ENCODE peak calls at places on chromosome 22, in four cellular contexts. One of them, this sample, is unnamed.

GRCh38 chr22:33883961-33884808 is 36.1 kb downstream of the LARGE1 start:
- DNase-seq in GM12878: no peak
- DNase-seq in K562: no peak
- DNase-seq in HepG2: peak; percentile 15
- DNase-seq in this sample: no peak

GRCh38 chr22:46360891-46361290 is 25.4 kb downstream of the TRMU start:
- DNase-seq in GM12878: no peak
- DNase-seq in K562: no peak
- DNase-seq in HepG2: no peak
- DNase-seq in this sample: no peak

GRCh38 chr22:45604239-45604711 is 67.4 kb upstream of the ATXN10 start:
- DNase-seq in GM12878: no peak
- DNase-seq in K562: no peak
- DNase-seq in HepG2: no peak
- DNase-seq in this sample: no peak

GRCh38 chr22:24772493-24773220 is 1.9 kb downstream of the PIWIL3 start:
- DNase-seq in GM12878: no peak
- DNase-seq in K562: peak; percentile 35
- DNase-seq in HepG2: peak; percentile 61
- DNase-seq in this sample: peak; percentile 70

GRCh38 chr22:22103078-22103593 is 120.5 kb upstream of the TOP3B start:
- DNase-seq in GM12878: no peak
- DNase-seq in K562: peak; percentile 97
- DNase-seq in HepG2: no peak
- DNase-seq in this sample: peak; percentile 44

GRCh38 chr22:31579835-31580242 is 82.2 kb downstream of the PISD start:
- DNase-seq in GM12878: no peak
- DNase-seq in K562: no peak
- DNase-seq in HepG2: peak; percentile 96
- DNase-seq in this sample: no peak

GRCh38 chr22:50621491-50621880 is 6.5 kb downstream of the ARSA start:
- DNase-seq in GM12878: peak; percentile 69
- DNase-seq in K562: no peak
- DNase-seq in HepG2: no peak
- DNase-seq in this sample: peak; percentile 13

GRCh38 chr22:37638351-37639069 is 959 bp upstream of the SH3BP1 start:
- DNase-seq in GM12878: no peak
- DNase-seq in K562: no peak
- DNase-seq in HepG2: peak; percentile 60
- DNase-seq in this sample: no peak

GRCh38 chr22:33544707-33545106 is 375.6 kb downstream of the LARGE1 start:
- DNase-seq in GM12878: no peak
- DNase-seq in K562: no peak
- DNase-seq in HepG2: no peak
- DNase-seq in this sample: no peak

GRCh38 chr22:23182289-23183106 is 2.2 kb downstream of the BCR start:
- DNase-seq in GM12878: peak; percentile 32
- DNase-seq in K562: no peak
- DNase-seq in HepG2: no peak
- DNase-seq in this sample: no peak

GRCh38 chr22:45197606-45198462 is 34.1 kb downstream of the NUP50 start:
- DNase-seq in GM12878: no peak
- DNase-seq in K562: no peak
- DNase-seq in HepG2: no peak
- DNase-seq in this sample: no peak

GRCh38 chr22:35632902-35633301 is 15.3 kb upstream of the APOL6 start:
- DNase-seq in GM12878: no peak
- DNase-seq in K562: no peak
- DNase-seq in HepG2: no peak
- DNase-seq in this sample: no peak
- TF ChIP-seq NFIC in GM12878: no peak
- TF ChIP-seq NFIC in K562: no peak
- TF ChIP-seq NFIC in HepG2: no peak
- TF ChIP-seq NFIC in this sample: no peak

DNA sequence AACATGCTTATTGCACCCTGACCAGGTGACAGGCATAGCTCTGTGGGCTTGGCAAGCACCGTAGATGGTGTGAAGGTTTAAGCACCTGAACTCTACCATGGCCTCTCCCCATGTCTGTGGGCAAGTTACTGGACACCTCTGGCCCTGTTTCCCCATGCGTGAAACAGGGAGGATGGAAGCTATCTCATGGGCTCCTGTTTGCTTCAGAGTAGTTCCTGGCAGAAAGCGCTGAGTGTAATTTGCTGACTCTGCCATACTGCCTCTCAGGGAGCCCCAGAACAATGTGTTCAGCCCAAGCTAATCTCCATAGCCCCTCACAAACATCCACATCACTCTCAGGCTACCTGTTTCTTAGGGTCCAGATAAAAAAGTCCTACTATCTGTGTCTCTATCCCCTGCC is 2.4 kb downstream of the CBX6 start:
- DNase-seq in GM12878: no peak
- DNase-seq in K562: no peak
- DNase-seq in HepG2: no peak
- DNase-seq in this sample: no peak
- TF ChIP-seq FOXM1 in GM12878: no peak
- TF ChIP-seq FOXM1 in K562: no peak
- TF ChIP-seq FOXM1 in HepG2: no peak
- TF ChIP-seq FOXM1 in this sample: no peak

GRCh38 chr22:48100685-48101417 is 1338.4 kb downstream of the TBC1D22A start:
- DNase-seq in GM12878: no peak
- DNase-seq in K562: no peak
- DNase-seq in HepG2: no peak
- DNase-seq in this sample: no peak
- TF ChIP-seq CHD2 in GM12878: no peak
- TF ChIP-seq CHD2 in K562: no peak
- TF ChIP-seq CHD2 in HepG2: no peak
- TF ChIP-seq CHD2 in this sample: no peak

GRCh38 chr22:29314537-29315285 is 786 bp downstream of the RASL10A start:
- DNase-seq in GM12878: no peak
- DNase-seq in K562: no peak
- DNase-seq in HepG2: no peak
- DNase-seq in this sample: peak; percentile 63

GRCh38 chr22:29315286-29316195 is at the start of gene RASL10A:
- DNase-seq in GM12878: no peak
- DNase-seq in K562: peak; percentile 51
- DNase-seq in HepG2: no peak
- DNase-seq in this sample: peak; percentile 77

GRCh38 chr22:29319072-29319471 is 3.6 kb upstream of the RASL10A start:
- DNase-seq in GM12878: no peak
- DNase-seq in K562: no peak
- DNase-seq in HepG2: no peak
- DNase-seq in this sample: no peak

GRCh38 chr22:29314074-29314473 is 1.4 kb downstream of the RASL10A start:
- DNase-seq in GM12878: no peak
- DNase-seq in K562: no peak
- DNase-seq in HepG2: no peak
- DNase-seq in this sample: no peak

GRCh38 chr22:29316429-29316828 is 932 bp upstream of the RASL10A start:
- DNase-seq in GM12878: no peak
- DNase-seq in K562: no peak
- DNase-seq in HepG2: no peak
- DNase-seq in this sample: no peak
- TF ChIP-seq NFIC in GM12878: no peak
- TF ChIP-seq NFIC in K562: no peak
- TF ChIP-seq NFIC in HepG2: no peak
- TF ChIP-seq NFIC in this sample: no peak

GRCh38 chr22:42906605-42907338 is 49.7 kb upstream of the ARFGAP3 start:
- DNase-seq in GM12878: no peak
- DNase-seq in K562: no peak
- DNase-seq in HepG2: no peak
- DNase-seq in this sample: no peak
- TF ChIP-seq FOXM1 in GM12878: no peak
- TF ChIP-seq FOXM1 in K562: no peak
- TF ChIP-seq FOXM1 in HepG2: no peak
- TF ChIP-seq FOXM1 in this sample: no peak

DNA sequence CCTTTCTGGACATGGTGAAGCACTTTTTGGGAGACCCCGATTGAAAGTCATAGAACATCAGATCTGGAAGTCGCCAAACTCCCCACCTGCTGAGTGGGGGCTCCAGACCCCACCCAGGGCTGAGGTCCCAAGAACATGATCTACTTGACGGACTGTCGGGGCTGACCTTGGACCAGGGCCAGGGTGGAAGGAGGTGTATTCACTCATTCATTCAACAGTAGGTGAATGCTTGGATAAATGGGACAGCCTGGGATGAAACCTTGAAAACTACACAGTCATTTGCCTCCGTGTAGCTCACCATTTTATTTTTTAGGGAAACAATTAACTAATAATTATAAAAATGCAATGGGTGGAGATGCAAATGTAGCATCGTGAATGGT is 629.0 kb downstream of the BRD1 start:
- DNase-seq in GM12878: no peak
- DNase-seq in K562: no peak
- DNase-seq in HepG2: no peak
- DNase-seq in this sample: no peak
- TF ChIP-seq CHD2 in GM12878: no peak
- TF ChIP-seq CHD2 in K562: no peak
- TF ChIP-seq CHD2 in HepG2: no peak
- TF ChIP-seq CHD2 in this sample: no peak

GRCh38 chr22:39152511-39153219 is at the start of gene CBX7:
- DNase-seq in GM12878: peak; percentile 46
- DNase-seq in K562: peak; percentile 94
- DNase-seq in HepG2: peak; percentile 49
- DNase-seq in this sample: peak; percentile 94
- TF ChIP-seq NFIC in GM12878: no peak
- TF ChIP-seq NFIC in K562: peak; percentile 65
- TF ChIP-seq NFIC in HepG2: no peak
- TF ChIP-seq NFIC in this sample: no peak

GRCh38 chr22:17243524-17243923 is 24.3 kb upstream of the ADA2 start:
- DNase-seq in GM12878: peak; percentile 84
- DNase-seq in K562: no peak
- DNase-seq in HepG2: no peak
- DNase-seq in this sample: no peak
- TF ChIP-seq FOXM1 in GM12878: peak; percentile 28
- TF ChIP-seq FOXM1 in K562: no peak
- TF ChIP-seq FOXM1 in HepG2: no peak
- TF ChIP-seq FOXM1 in this sample: no peak

This sample was measured in SK-N-SH.